ENCODE peak calls at places on chromosomes 11 and 22, in six cellular contexts. K is stimulated activated CD4-positive, alpha-beta T cell treated with anti-CD3 and anti-CD28 coated beads, Interleukin-4, amount 100 ng/mL, for 48 hours; Z is HT-29; U is NCI-H1694; V is T-helper 2 cell; M is HFF-Myc. G is an unnamed sample.

GRCh38 chr22:45194686-45195085 is 31.0 kb downstream of the NUP50 start:
- DNase-seq in K (no peak), U (no peak), M (no peak), V (no peak), Z (no peak), G (no peak)

GRCh38 chr11:43687120-43687791 is 6.7 kb downstream of the HSD17B12 start:
- DNase-seq in Z (no peak), U (no peak), K (no peak), V (no peak), M (no peak), G (no peak)

GRCh38 chr11:116792869-116793475 is 1.3 kb upstream of the APOA5 start:
- DNase-seq in U (no peak), Z (no peak), V (no peak), M (peak), K (no peak), G (no peak)

GRCh38 chr22:30424471-30425326 is 869 bp upstream of the MTFP1 start:
- DNase-seq in Z (peak), U (no peak), V (no peak), K (no peak), M (no peak), G (no peak)

GRCh38 chr11:95922099-95922498 is 1.8 kb downstream of the MTMR2 start:
- DNase-seq in Z (no peak), K (no peak), U (no peak), M (no peak), V (no peak), G (no peak)

GRCh38 chr11:845872-846271 is 3.2 kb downstream of the TSPAN4 start:
- DNase-seq in Z (no peak), V (no peak), K (no peak), M (no peak), U (no peak), G (no peak)

GRCh38 chr22:45336971-45337431 is 27.3 kb downstream of the FAM118A start:
- DNase-seq in U (peak), Z (no peak), K (no peak), V (no peak), M (no peak), G (no peak)

GRCh38 chr22:33391298-33391697 is 333.1 kb upstream of the SYN3 start:
- DNase-seq in K (no peak), Z (no peak), U (no peak), V (no peak), M (no peak), G (no peak)

GRCh38 chr11:57646756-57647303 is 2.9 kb downstream of the YPEL4 start:
- DNase-seq in M (no peak), U (no peak), V (no peak), K (no peak), Z (no peak), G (no peak)

GRCh38 chr22:40116496-40117200 is 61.1 kb upstream of the TNRC6B start:
- DNase-seq in U (no peak), Z (no peak), K (no peak), M (no peak), V (peak), G (no peak)

GRCh38 chr22:45551310-45552016 is 48.8 kb downstream of the FBLN1 start:
- DNase-seq in V (no peak), M (no peak), Z (no peak), K (no peak), U (no peak), G (no peak)

GRCh38 chr11:104531075-104531474 is 367.1 kb upstream of the PDGFD start:
- DNase-seq in Z (peak), K (peak), M (no peak), V (no peak), U (no peak), G (no peak)

GRCh38 chr11:64533501-64533900 is 57.5 kb upstream of the SLC22A12 start:
- DNase-seq in Z (no peak), V (no peak), M (no peak), K (no peak), U (no peak), G (no peak)

GRCh38 chr11:61968758-61969390 is 1.4 kb upstream of the FTH1 start:
- DNase-seq in V (no peak), M (no peak), Z (no peak), K (no peak), U (no peak), G (no peak)

GRCh38 chr22:32202539-32203180 is 2.2 kb downstream of the RFPL2 start:
- DNase-seq in K (no peak), U (no peak), Z (peak), M (peak), V (no peak), G (peak)

GRCh38 chr11:4704054-4704789 is at the start of gene MMP26:
- DNase-seq in K (no peak), Z (no peak), U (no peak), V (no peak), M (no peak), G (no peak)

GRCh38 chr11:128515766-128516466 is 71.4 kb downstream of the ETS1 start:
- DNase-seq in Z (no peak), M (no peak), K (no peak), V (no peak), U (no peak), G (no peak)

GRCh38 chr22:47654922-47655451 is 892.5 kb downstream of the TBC1D22A start:
- DNase-seq in M (no peak), U (no peak), V (no peak), K (no peak), Z (no peak), G (no peak)

GRCh38 chr22:45235101-45235777 is 5.5 kb downstream of the KIAA0930 start:
- DNase-seq in M (no peak), K (no peak), Z (no peak), V (no peak), U (no peak), G (no peak)

GRCh38 chr11:34342008-34342533 is 15.7 kb downstream of the ABTB2 start:
- DNase-seq in V (no peak), U (no peak), Z (peak), M (no peak), K (no peak), G (no peak)

GRCh38 chr11:132792341-132793140 is 739.8 kb downstream of the OPCML start:
- DNase-seq in Z (no peak), U (no peak), M (no peak), V (no peak), K (no peak), G (no peak)

GRCh38 chr11:62401781-62402180 is 17.1 kb upstream of the SCGB1A1 start:
- DNase-seq in Z (no peak), U (no peak), M (no peak), K (no peak), V (no peak), G (no peak)

GRCh38 chr11:103649401-103649895 is 387.0 kb upstream of the DDI1 start:
- DNase-seq in K (no peak), Z (no peak), U (no peak), M (no peak), V (no peak), G (no peak)

GRCh38 chr11:17846852-17847453 is 112.4 kb downstream of the KCNC1 start:
- DNase-seq in U (no peak), Z (peak), V (no peak), M (no peak), K (no peak), G (no peak)

GRCh38 chr11:43285826-43286225 is 26.0 kb upstream of the API5 start:
- DNase-seq in V (no peak), Z (no peak), U (no peak), K (no peak), M (no peak), G (no peak)